ENCODE peak calls at places on chromosomes 12 and 14, in eight cellular contexts. One of them, this sample, is unnamed.
A peak's percentile ranks its signal among the peaks of the same experiment; 100 is the strongest.

GRCh38 chr12:55816876-55817351 is 610 bp downstream of the SARNP start:
- DNase-seq in esophagus squamous epithelium: no peak
- DNase-seq in tibial nerve: no peak
- DNase-seq in heart left ventricle: no peak
- DNase-seq in body of pancreas: no peak
- DNase-seq in spleen: no peak
- DNase-seq in transverse colon: no peak
- DNase-seq in prostate gland: no peak
- DNase-seq in this sample: peak; percentile 46

GRCh38 chr12:132453361-132454133 is 36.4 kb upstream of the FBRSL1 start:
- DNase-seq in prostate gland: no peak
- DNase-seq in heart left ventricle: no peak
- DNase-seq in spleen: peak; percentile 74
- DNase-seq in transverse colon: no peak
- DNase-seq in tibial nerve: no peak
- DNase-seq in body of pancreas: no peak
- DNase-seq in esophagus squamous epithelium: no peak
- DNase-seq in this sample: no peak

GRCh38 chr12:85448548-85449139 is 168.6 kb downstream of the ALX1 start:
- DNase-seq in esophagus squamous epithelium: no peak
- DNase-seq in heart left ventricle: no peak
- DNase-seq in transverse colon: no peak
- DNase-seq in prostate gland: no peak
- DNase-seq in tibial nerve: no peak
- DNase-seq in spleen: no peak
- DNase-seq in body of pancreas: no peak
- DNase-seq in this sample: no peak

GRCh38 chr12:93483151-93483807 is 16.0 kb downstream of the MRPL42 start:
- DNase-seq in prostate gland: no peak
- DNase-seq in heart left ventricle: no peak
- DNase-seq in transverse colon: no peak
- DNase-seq in spleen: no peak
- DNase-seq in esophagus squamous epithelium: no peak
- DNase-seq in body of pancreas: no peak
- DNase-seq in tibial nerve: no peak
- DNase-seq in this sample: no peak

GRCh38 chr12:92257261-92257660 is 111.6 kb upstream of the BTG1 start:
- DNase-seq in esophagus squamous epithelium: no peak
- DNase-seq in body of pancreas: no peak
- DNase-seq in spleen: no peak
- DNase-seq in heart left ventricle: no peak
- DNase-seq in transverse colon: no peak
- DNase-seq in tibial nerve: no peak
- DNase-seq in prostate gland: no peak
- DNase-seq in this sample: no peak

GRCh38 chr12:132007041-132007440 is 57.3 kb downstream of the EP400 start:
- DNase-seq in body of pancreas: no peak
- DNase-seq in spleen: peak; percentile 55
- DNase-seq in transverse colon: no peak
- DNase-seq in heart left ventricle: no peak
- DNase-seq in esophagus squamous epithelium: no peak
- DNase-seq in prostate gland: no peak
- DNase-seq in tibial nerve: no peak
- DNase-seq in this sample: no peak

GRCh38 chr14:23078692-23079116 is 16.2 kb downstream of the ACIN1 start:
- DNase-seq in body of pancreas: no peak
- DNase-seq in esophagus squamous epithelium: no peak
- DNase-seq in spleen: no peak
- DNase-seq in heart left ventricle: no peak
- DNase-seq in transverse colon: peak; percentile 69
- DNase-seq in prostate gland: no peak
- DNase-seq in tibial nerve: peak; percentile 45
- DNase-seq in this sample: peak; percentile 88

GRCh38 chr12:89817501-89818226 is 109.0 kb upstream of the ATP2B1 start:
- DNase-seq in spleen: no peak
- DNase-seq in esophagus squamous epithelium: no peak
- DNase-seq in tibial nerve: no peak
- DNase-seq in body of pancreas: no peak
- DNase-seq in transverse colon: no peak
- DNase-seq in prostate gland: no peak
- DNase-seq in heart left ventricle: no peak
- DNase-seq in this sample: no peak

GRCh38 chr12:113138826-113139225 is 3.3 kb upstream of the RASAL1 start:
- DNase-seq in prostate gland: no peak
- DNase-seq in transverse colon: no peak
- DNase-seq in spleen: peak; percentile 46
- DNase-seq in esophagus squamous epithelium: no peak
- DNase-seq in heart left ventricle: no peak
- DNase-seq in tibial nerve: no peak
- DNase-seq in body of pancreas: no peak
- DNase-seq in this sample: no peak

GRCh38 chr12:112946236-112947000 is 8.1 kb downstream of the OAS3 start:
- DNase-seq in body of pancreas: no peak
- DNase-seq in tibial nerve: no peak
- DNase-seq in prostate gland: no peak
- DNase-seq in spleen: no peak
- DNase-seq in transverse colon: no peak
- DNase-seq in heart left ventricle: no peak
- DNase-seq in esophagus squamous epithelium: no peak
- DNase-seq in this sample: no peak

GRCh38 chr12:13981296-13981962 is at the start of gene GRIN2B:
- DNase-seq in heart left ventricle: no peak
- DNase-seq in esophagus squamous epithelium: no peak
- DNase-seq in transverse colon: no peak
- DNase-seq in tibial nerve: no peak
- DNase-seq in spleen: no peak
- DNase-seq in body of pancreas: no peak
- DNase-seq in prostate gland: no peak
- DNase-seq in this sample: no peak

GRCh38 chr12:67046062-67046461 is 223.1 kb upstream of the CAND1 start:
- DNase-seq in heart left ventricle: no peak
- DNase-seq in tibial nerve: no peak
- DNase-seq in esophagus squamous epithelium: no peak
- DNase-seq in transverse colon: no peak
- DNase-seq in prostate gland: no peak
- DNase-seq in body of pancreas: no peak
- DNase-seq in spleen: no peak
- DNase-seq in this sample: no peak

GRCh38 chr12:5379737-5380496 is 52.0 kb upstream of the NTF3 start:
- DNase-seq in heart left ventricle: no peak
- DNase-seq in tibial nerve: no peak
- DNase-seq in esophagus squamous epithelium: no peak
- DNase-seq in spleen: no peak
- DNase-seq in prostate gland: no peak
- DNase-seq in transverse colon: no peak
- DNase-seq in body of pancreas: peak; percentile 13
- DNase-seq in this sample: no peak

GRCh38 chr12:81896771-81897170 is 137.6 kb upstream of the PPFIA2 start:
- DNase-seq in spleen: no peak
- DNase-seq in heart left ventricle: no peak
- DNase-seq in body of pancreas: no peak
- DNase-seq in prostate gland: no peak
- DNase-seq in tibial nerve: no peak
- DNase-seq in transverse colon: no peak
- DNase-seq in esophagus squamous epithelium: no peak
- DNase-seq in this sample: no peak

GRCh38 chr14:34018564-34019244 is 67.8 kb upstream of the EGLN3 start:
- DNase-seq in tibial nerve: peak; percentile 30
- DNase-seq in prostate gland: no peak
- DNase-seq in esophagus squamous epithelium: no peak
- DNase-seq in heart left ventricle: no peak
- DNase-seq in spleen: no peak
- DNase-seq in transverse colon: no peak
- DNase-seq in body of pancreas: no peak
- DNase-seq in this sample: no peak

GRCh38 chr12:28710882-28711281 is 438.2 kb upstream of the FAR2 start:
- DNase-seq in prostate gland: no peak
- DNase-seq in transverse colon: no peak
- DNase-seq in body of pancreas: no peak
- DNase-seq in tibial nerve: no peak
- DNase-seq in esophagus squamous epithelium: no peak
- DNase-seq in heart left ventricle: no peak
- DNase-seq in spleen: no peak
- DNase-seq in this sample: no peak

GRCh38 chr14:21382886-21383847 is 652 bp downstream of the SUPT16H start:
- DNase-seq in transverse colon: peak; percentile 36
- DNase-seq in spleen: peak; percentile 88
- DNase-seq in tibial nerve: no peak
- DNase-seq in heart left ventricle: peak; percentile 40
- DNase-seq in prostate gland: peak; percentile 8
- DNase-seq in esophagus squamous epithelium: peak; percentile 7
- DNase-seq in body of pancreas: peak; percentile 21
- DNase-seq in this sample: peak; percentile 58

GRCh38 chr12:16030729-16031128 is 119.6 kb downstream of the DERA start:
- DNase-seq in spleen: no peak
- DNase-seq in heart left ventricle: no peak
- DNase-seq in esophagus squamous epithelium: no peak
- DNase-seq in transverse colon: no peak
- DNase-seq in body of pancreas: no peak
- DNase-seq in prostate gland: no peak
- DNase-seq in tibial nerve: no peak
- DNase-seq in this sample: no peak

GRCh38 chr12:95484524-95484923 is 10.6 kb downstream of the METAP2 start:
- DNase-seq in transverse colon: no peak
- DNase-seq in tibial nerve: no peak
- DNase-seq in esophagus squamous epithelium: no peak
- DNase-seq in body of pancreas: no peak
- DNase-seq in spleen: no peak
- DNase-seq in prostate gland: no peak
- DNase-seq in heart left ventricle: no peak
- DNase-seq in this sample: no peak

GRCh38 chr14:55198749-55199148 is 7.4 kb upstream of the DLGAP5 start:
- DNase-seq in tibial nerve: no peak
- DNase-seq in heart left ventricle: no peak
- DNase-seq in transverse colon: no peak
- DNase-seq in esophagus squamous epithelium: no peak
- DNase-seq in prostate gland: no peak
- DNase-seq in spleen: no peak
- DNase-seq in body of pancreas: no peak
- DNase-seq in this sample: no peak

GRCh38 chr12:93078092-93078491 is 149.0 kb upstream of the EEA1 start:
- DNase-seq in spleen: no peak
- DNase-seq in esophagus squamous epithelium: no peak
- DNase-seq in heart left ventricle: no peak
- DNase-seq in tibial nerve: no peak
- DNase-seq in prostate gland: no peak
- DNase-seq in transverse colon: no peak
- DNase-seq in body of pancreas: no peak
- DNase-seq in this sample: no peak

GRCh38 chr12:129009833-129010232 is 156.6 kb downstream of the GLT1D1 start:
- DNase-seq in spleen: no peak
- DNase-seq in transverse colon: no peak
- DNase-seq in tibial nerve: no peak
- DNase-seq in esophagus squamous epithelium: no peak
- DNase-seq in body of pancreas: peak; percentile 33
- DNase-seq in prostate gland: no peak
- DNase-seq in heart left ventricle: no peak
- DNase-seq in this sample: no peak

GRCh38 chr12:3000548-3001275 is 41.5 kb downstream of the TEAD4 start:
- DNase-seq in heart left ventricle: no peak
- DNase-seq in spleen: no peak
- DNase-seq in tibial nerve: no peak
- DNase-seq in body of pancreas: peak; percentile 59
- DNase-seq in esophagus squamous epithelium: no peak
- DNase-seq in transverse colon: no peak
- DNase-seq in prostate gland: no peak
- DNase-seq in this sample: no peak

GRCh38 chr12:52879394-52880351 is 25.2 kb downstream of the KRT8 start:
- DNase-seq in body of pancreas: peak; percentile 89
- DNase-seq in tibial nerve: peak; percentile 46
- DNase-seq in transverse colon: peak; percentile 85
- DNase-seq in esophagus squamous epithelium: no peak
- DNase-seq in prostate gland: peak; percentile 89
- DNase-seq in heart left ventricle: peak; percentile 82
- DNase-seq in spleen: peak; percentile 91
- DNase-seq in this sample: peak; percentile 53
- TF ChIP-seq POLR2A in body of pancreas: peak; percentile 31
- TF ChIP-seq POLR2A in tibial nerve: no peak
- TF ChIP-seq POLR2A in transverse colon: no peak
- TF ChIP-seq POLR2A in esophagus squamous epithelium: no peak
- TF ChIP-seq POLR2A in prostate gland: no peak
- TF ChIP-seq POLR2A in heart left ventricle: no peak
- TF ChIP-seq POLR2A in spleen: no peak
- TF ChIP-seq POLR2A in this sample: no peak

GRCh38 chr12:68842784-68843567 is 35.0 kb downstream of the MDM2 start:
- DNase-seq in body of pancreas: no peak
- DNase-seq in transverse colon: no peak
- DNase-seq in esophagus squamous epithelium: no peak
- DNase-seq in prostate gland: no peak
- DNase-seq in spleen: no peak
- DNase-seq in heart left ventricle: no peak
- DNase-seq in tibial nerve: no peak
- DNase-seq in this sample: no peak
- TF ChIP-seq POLR2A in body of pancreas: no peak
- TF ChIP-seq POLR2A in transverse colon: no peak
- TF ChIP-seq POLR2A in esophagus squamous epithelium: no peak
- TF ChIP-seq POLR2A in prostate gland: no peak
- TF ChIP-seq POLR2A in spleen: no peak
- TF ChIP-seq POLR2A in heart left ventricle: no peak
- TF ChIP-seq POLR2A in tibial nerve: no peak
- TF ChIP-seq POLR2A in this sample: no peak

DNA sequence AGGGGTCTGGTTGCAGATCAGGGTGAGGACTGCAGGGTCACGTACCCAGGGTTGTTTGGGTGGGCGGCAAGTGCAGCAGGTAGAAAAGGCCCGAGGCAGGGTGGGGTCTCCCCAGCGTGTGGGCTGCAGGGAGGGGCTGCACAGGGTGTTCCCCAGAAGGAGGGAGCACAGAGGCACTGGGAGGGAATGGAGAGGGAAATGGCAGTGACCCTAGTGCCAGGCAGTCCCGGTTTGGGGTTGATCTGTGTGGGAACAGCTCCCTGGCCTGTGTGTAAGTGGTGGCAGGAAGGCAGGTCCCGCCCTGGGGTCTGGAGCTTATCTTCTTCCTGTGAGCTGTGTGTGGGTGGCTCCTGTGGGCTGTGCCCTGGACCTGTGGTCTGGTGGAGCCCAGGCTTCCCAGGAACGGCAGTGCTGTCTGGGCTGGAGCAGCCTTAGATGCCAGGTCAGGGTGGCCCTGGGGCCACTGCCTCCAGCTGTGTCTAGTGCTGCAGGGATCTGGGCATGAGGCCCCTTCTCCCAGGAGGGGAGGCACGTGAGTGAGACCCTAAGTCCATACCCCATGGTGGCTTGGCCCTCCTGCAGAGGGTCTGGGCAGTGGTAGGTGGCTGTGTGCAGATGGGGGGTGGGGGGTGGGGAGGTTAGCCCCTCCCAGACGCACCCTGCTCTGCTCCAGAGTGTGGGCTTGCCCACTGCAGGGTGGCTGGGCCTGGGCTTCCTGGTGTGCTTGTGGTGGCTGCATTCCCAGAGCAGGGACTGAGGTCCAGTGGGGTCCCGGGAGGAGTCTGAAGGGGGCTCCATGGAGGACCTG is 363.5 kb downstream of the TMEM121 start:
- DNase-seq in prostate gland: no peak
- DNase-seq in tibial nerve: peak; percentile 9
- DNase-seq in spleen: peak; percentile 65
- DNase-seq in heart left ventricle: peak; percentile 10
- DNase-seq in esophagus squamous epithelium: no peak
- DNase-seq in body of pancreas: peak; percentile 6
- DNase-seq in transverse colon: peak; percentile 4
- DNase-seq in this sample: peak; percentile 34
- TF ChIP-seq POLR2A in prostate gland: no peak
- TF ChIP-seq POLR2A in tibial nerve: no peak
- TF ChIP-seq POLR2A in spleen: no peak
- TF ChIP-seq POLR2A in heart left ventricle: no peak
- TF ChIP-seq POLR2A in esophagus squamous epithelium: no peak
- TF ChIP-seq POLR2A in body of pancreas: no peak
- TF ChIP-seq POLR2A in transverse colon: no peak
- TF ChIP-seq POLR2A in this sample: no peak

GRCh38 chr14:104792101-104792884 is 3.3 kb downstream of the AKT1 start:
- DNase-seq in body of pancreas: peak; percentile 92
- DNase-seq in prostate gland: no peak
- DNase-seq in heart left ventricle: peak; percentile 75
- DNase-seq in esophagus squamous epithelium: no peak
- DNase-seq in tibial nerve: no peak
- DNase-seq in transverse colon: no peak
- DNase-seq in spleen: peak; percentile 89
- DNase-seq in this sample: no peak
- TF ChIP-seq POLR2A in body of pancreas: no peak
- TF ChIP-seq POLR2A in prostate gland: no peak
- TF ChIP-seq POLR2A in heart left ventricle: no peak
- TF ChIP-seq POLR2A in esophagus squamous epithelium: no peak
- TF ChIP-seq POLR2A in tibial nerve: no peak
- TF ChIP-seq POLR2A in transverse colon: no peak
- TF ChIP-seq POLR2A in spleen: no peak
- TF ChIP-seq POLR2A in this sample: no peak

This sample was measured in Peyer's patch.